ENCODE peak calls at places on chromosomes 13 and 19, in four cellular contexts. U is transverse colon, Y is mesendoderm, F is DND-41. J is an unnamed sample.

GRCh38 chr19:49558591-49558990 is 21.8 kb downstream of the NOSIP start:
- DNase-seq in Y (no peak), U (no peak), F (no peak), J (no peak)

GRCh38 chr13:44011036-44011435 is 131.3 kb downstream of the LACC1 start:
- DNase-seq in Y (no peak), F (no peak), U (no peak), J (no peak)

GRCh38 chr19:29665826-29666633 is 769 bp downstream of the PLEKHF1 start:
- DNase-seq in U (peak), Y (peak), F (no peak), J (peak)

GRCh38 chr13:97945792-97946419 is 7.6 kb upstream of the IPO5 start:
- DNase-seq in U (no peak), F (no peak), Y (no peak), J (no peak)

GRCh38 chr19:18193388-18194207 is 580 bp downstream of the MPV17L2 start:
- DNase-seq in F (peak), U (no peak), Y (peak), J (no peak)

GRCh38 chr19:29587518-29587986 is 18.5 kb upstream of the POP4 start:
- DNase-seq in Y (no peak), U (peak), F (peak), J (peak)

GRCh38 chr13:29676941-29677452 is 81.5 kb upstream of the SLC7A1 start:
- DNase-seq in F (no peak), U (peak), Y (no peak), J (no peak)

GRCh38 chr19:10214784-10215183 is 16.3 kb downstream of the S1PR2 start:
- DNase-seq in F (no peak), U (no peak), Y (peak), J (no peak)

GRCh38 chr13:98180092-98180491 is 3.0 kb upstream of the RNF113B start:
- DNase-seq in U (no peak), F (peak), Y (no peak), J (no peak)

GRCh38 chr13:74067818-74068217 is 66.4 kb downstream of the KLF12 start:
- DNase-seq in U (no peak), Y (no peak), F (peak), J (no peak)

GRCh38 chr19:7848779-7849457 is 18.9 kb downstream of the EVI5L start:
- DNase-seq in Y (no peak), U (peak), F (no peak), J (no peak)

GRCh38 chr13:27211771-27212364 is 39.5 kb upstream of the RPL21 start:
- DNase-seq in F (no peak), Y (no peak), U (no peak), J (no peak)

GRCh38 chr13:97068146-97068545 is 73.9 kb upstream of the OXGR1 start:
- DNase-seq in U (no peak), F (no peak), Y (peak), J (no peak)

GRCh38 chr13:28140433-28141125 is 2.2 kb downstream of the PAN3 start:
- DNase-seq in U (no peak), F (no peak), Y (peak), J (no peak)

GRCh38 chr13:46396341-46396740 is 9.3 kb upstream of the RUBCNL start:
- DNase-seq in Y (no peak), F (no peak), U (no peak), J (no peak)

GRCh38 chr19:10730932-10731331 is 13.1 kb downstream of the DNM2 start:
- DNase-seq in U (no peak), Y (no peak), F (no peak), J (no peak)

GRCh38 chr19:16628984-16629691 is 1.1 kb upstream of the MED26 start:
- DNase-seq in Y (peak), U (peak), F (peak), J (peak)

GRCh38 chr19:14248578-14249011 is 42.6 kb upstream of the ADGRL1 start:
- DNase-seq in Y (peak), F (no peak), U (peak), J (peak)

GRCh38 chr19:40623403-40624239 is 22.5 kb downstream of the LTBP4 start:
- DNase-seq in U (peak), F (peak), Y (peak), J (no peak)

GRCh38 chr19:40139533-40140287 is 49.0 kb upstream of the ZNF780A start:
- DNase-seq in F (no peak), U (no peak), Y (peak), J (peak)

GRCh38 chr19:4124638-4125037 is 716 bp upstream of the MAP2K2 start:
- DNase-seq in F (no peak), U (no peak), Y (peak), J (no peak)

GRCh38 chr19:32816555-32817099 is 52.9 kb downstream of the SLC7A9 start:
- DNase-seq in F (no peak), U (no peak), Y (peak), J (no peak)

GRCh38 chr19:18613589-18614234 is 1.0 kb downstream of the TMEM59L start:
- DNase-seq in F (no peak), Y (no peak), U (no peak), J (no peak)

GRCh38 chr19:31139871-31140505 is 209.2 kb downstream of the TSHZ3 start:
- DNase-seq in U (no peak), Y (no peak), F (no peak), J (no peak)

GRCh38 chr19:31140717-31141116 is 208.5 kb downstream of the TSHZ3 start:
- DNase-seq in F (no peak), Y (peak), U (no peak), J (no peak)

GRCh38 chr19:31132753-31133110 is 216.5 kb downstream of the TSHZ3 start:
- DNase-seq in Y (no peak), F (no peak), U (no peak), J (no peak)

GRCh38 chr19:31138077-31138476 is 211.2 kb downstream of the TSHZ3 start:
- DNase-seq in F (no peak), Y (no peak), U (peak), J (no peak)

GRCh38 chr19:31135841-31136240 is 213.4 kb downstream of the TSHZ3 start:
- DNase-seq in Y (no peak), U (no peak), F (no peak), J (no peak)
- H3K4me3 ChIP-seq in Y (no peak), U (no peak), F (no peak), J (no peak)

GRCh38 chr13:51612867-51613266 is 28.6 kb downstream of the WDFY2 start:
- DNase-seq in F (no peak), U (no peak), Y (no peak), J (peak)

GRCh38 chr13:51619614-51620013 is 35.4 kb downstream of the WDFY2 start:
- DNase-seq in F (no peak), Y (no peak), U (no peak), J (peak)

GRCh38 chr13:51613535-51613934 is 29.3 kb downstream of the WDFY2 start:
- DNase-seq in Y (peak), F (no peak), U (no peak), J (no peak)

GRCh38 chr13:51618626-51619025 is 34.4 kb downstream of the WDFY2 start:
- DNase-seq in Y (no peak), F (no peak), U (no peak), J (no peak)

GRCh38 chr13:51614350-51614786 is 30.1 kb downstream of the WDFY2 start:
- DNase-seq in Y (peak), F (peak), U (peak), J (peak)
- H3K4me3 ChIP-seq in Y (no peak), F (no peak), U (no peak), J (peak)

GRCh38 chr19:54470991-54471782 is 1.9 kb downstream of the CDC42EP5 start:
- DNase-seq in F (no peak), Y (no peak), U (peak), J (no peak)
- H3K4me3 ChIP-seq in F (no peak), Y (no peak), U (peak), J (peak)

GRCh38 chr13:60165391-60166099 is 1.8 kb upstream of the DIAPH3 start:
- DNase-seq in F (no peak), U (no peak), Y (peak), J (no peak)
- H3K4me3 ChIP-seq in F (no peak), U (no peak), Y (no peak), J (no peak)

GRCh38 chr19:35844482-35845214 is 7.7 kb downstream of the NPHS1 start:
- DNase-seq in Y (no peak), U (no peak), F (no peak), J (no peak)
- H3K4me3 ChIP-seq in Y (no peak), U (no peak), F (no peak), J (no peak)

GRCh38 chr13:40596484-40596883 is 70.0 kb downstream of the FOXO1 start:
- DNase-seq in F (no peak), Y (no peak), U (no peak), J (peak)

GRCh38 chr13:40599722-40600121 is 66.7 kb downstream of the FOXO1 start:
- DNase-seq in F (no peak), Y (no peak), U (no peak), J (no peak)

GRCh38 chr13:40598599-40598998 is 67.8 kb downstream of the FOXO1 start:
- DNase-seq in Y (no peak), U (no peak), F (no peak), J (peak)

GRCh38 chr13:40599146-40599545 is 67.3 kb downstream of the FOXO1 start:
- DNase-seq in Y (no peak), U (no peak), F (no peak), J (no peak)

GRCh38 chr13:40597735-40598365 is 68.6 kb downstream of the FOXO1 start:
- DNase-seq in U (no peak), Y (no peak), F (no peak), J (no peak)
- H3K4me3 ChIP-seq in U (no peak), Y (no peak), F (no peak), J (no peak)